ENCODE peak calls at places on chromosomes 12 and 14, in five cellular contexts. One of them, this sample, is unnamed.

GRCh38 chr12:1655225-1655788 is 26.3 kb downstream of the WNT5B start:
- DNase-seq in GM12878: no peak
- DNase-seq in lung: no peak
- DNase-seq in uterus: no peak
- DNase-seq in colonic mucosa: peak; percentile 52
- DNase-seq in this sample: no peak

GRCh38 chr12:14010989-14011388 is 29.6 kb upstream of the GRIN2B start:
- DNase-seq in GM12878: no peak
- DNase-seq in lung: no peak
- DNase-seq in uterus: no peak
- DNase-seq in colonic mucosa: no peak
- DNase-seq in this sample: no peak

GRCh38 chr12:15633201-15633600 is 156.0 kb downstream of the EPS8 start:
- DNase-seq in GM12878: no peak
- DNase-seq in lung: no peak
- DNase-seq in uterus: no peak
- DNase-seq in colonic mucosa: no peak
- DNase-seq in this sample: no peak

GRCh38 chr12:103637429-103637828 is 50.4 kb downstream of the STAB2 start:
- DNase-seq in GM12878: no peak
- DNase-seq in lung: no peak
- DNase-seq in uterus: no peak
- DNase-seq in colonic mucosa: no peak
- DNase-seq in this sample: no peak

GRCh38 chr12:6605425-6606330 is 1.5 kb downstream of the CHD4 start:
- DNase-seq in GM12878: no peak
- DNase-seq in lung: no peak
- DNase-seq in uterus: peak; percentile 21
- DNase-seq in colonic mucosa: peak; percentile 24
- DNase-seq in this sample: no peak

GRCh38 chr12:15842106-15842505 is 40.1 kb upstream of the STRAP start:
- DNase-seq in GM12878: no peak
- DNase-seq in lung: no peak
- DNase-seq in uterus: no peak
- DNase-seq in colonic mucosa: no peak
- DNase-seq in this sample: no peak

GRCh38 chr12:18546399-18546798 is 191.4 kb downstream of the PLCZ1 start:
- DNase-seq in GM12878: no peak
- DNase-seq in lung: no peak
- DNase-seq in uterus: no peak
- DNase-seq in colonic mucosa: no peak
- DNase-seq in this sample: no peak

GRCh38 chr14:100285913-100286400 is 20.3 kb downstream of the SLC25A29 start:
- DNase-seq in GM12878: no peak
- DNase-seq in lung: no peak
- DNase-seq in uterus: no peak
- DNase-seq in colonic mucosa: no peak
- DNase-seq in this sample: no peak

GRCh38 chr14:89178376-89178775 is 238.7 kb downstream of the FOXN3 start:
- DNase-seq in GM12878: no peak
- DNase-seq in lung: no peak
- DNase-seq in uterus: no peak
- DNase-seq in colonic mucosa: no peak
- DNase-seq in this sample: no peak

GRCh38 chr14:50744242-50744641 is 76.1 kb upstream of the SAV1 start:
- DNase-seq in GM12878: no peak
- DNase-seq in lung: no peak
- DNase-seq in uterus: no peak
- DNase-seq in colonic mucosa: no peak
- DNase-seq in this sample: no peak

GRCh38 chr12:89194683-89195082 is 157.6 kb downstream of the DUSP6 start:
- DNase-seq in GM12878: no peak
- DNase-seq in lung: no peak
- DNase-seq in uterus: no peak
- DNase-seq in colonic mucosa: no peak
- DNase-seq in this sample: no peak

GRCh38 chr12:57679697-57680096 is 14.2 kb upstream of the OS9 start:
- DNase-seq in GM12878: no peak
- DNase-seq in lung: no peak
- DNase-seq in uterus: no peak
- DNase-seq in colonic mucosa: no peak
- DNase-seq in this sample: no peak

DNA sequence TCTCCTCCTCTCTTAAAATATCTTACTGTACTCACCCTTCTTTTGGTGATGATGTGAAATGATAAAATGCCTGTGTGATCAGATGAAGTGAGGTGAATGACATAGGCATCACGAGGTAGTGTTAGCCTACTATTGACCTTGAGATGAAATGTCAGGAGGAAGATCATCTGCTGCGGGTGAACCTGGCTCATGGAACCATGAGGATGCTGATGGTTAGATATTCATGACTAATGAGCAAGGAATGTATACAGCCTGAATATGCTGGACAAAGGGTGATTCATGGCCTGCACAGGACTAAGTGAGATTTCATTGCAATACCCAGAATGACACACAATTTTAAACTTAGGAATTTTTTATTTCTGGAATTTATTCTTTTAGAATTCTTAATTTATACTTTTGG is 89.6 kb downstream of the DAAM1 start:
- DNase-seq in GM12878: no peak
- DNase-seq in lung: no peak
- DNase-seq in uterus: no peak
- DNase-seq in colonic mucosa: no peak
- DNase-seq in this sample: no peak
- H3K36me3 ChIP-seq in GM12878: no peaks in the 10 kb centered on the region
- H3K36me3 ChIP-seq in lung: no peaks in the 10 kb centered on the region
- H3K36me3 ChIP-seq in uterus: no peaks in the 10 kb centered on the region
- H3K36me3 ChIP-seq in colonic mucosa: no peaks in the 10 kb centered on the region
- H3K36me3 ChIP-seq in this sample: no peaks in the 10 kb centered on the region

GRCh38 chr14:37591311-37591940 is 3.6 kb downstream of the FOXA1 start:
- DNase-seq in GM12878: no peak
- DNase-seq in lung: no peak
- DNase-seq in uterus: no peak
- DNase-seq in colonic mucosa: peak; percentile 67
- DNase-seq in this sample: no peak
- TF ChIP-seq CTCF in GM12878: no peak
- TF ChIP-seq CTCF in lung: no peak
- TF ChIP-seq CTCF in uterus: no peak
- TF ChIP-seq CTCF in colonic mucosa: peak; percentile 31
- TF ChIP-seq CTCF in this sample: no peak

DNA sequence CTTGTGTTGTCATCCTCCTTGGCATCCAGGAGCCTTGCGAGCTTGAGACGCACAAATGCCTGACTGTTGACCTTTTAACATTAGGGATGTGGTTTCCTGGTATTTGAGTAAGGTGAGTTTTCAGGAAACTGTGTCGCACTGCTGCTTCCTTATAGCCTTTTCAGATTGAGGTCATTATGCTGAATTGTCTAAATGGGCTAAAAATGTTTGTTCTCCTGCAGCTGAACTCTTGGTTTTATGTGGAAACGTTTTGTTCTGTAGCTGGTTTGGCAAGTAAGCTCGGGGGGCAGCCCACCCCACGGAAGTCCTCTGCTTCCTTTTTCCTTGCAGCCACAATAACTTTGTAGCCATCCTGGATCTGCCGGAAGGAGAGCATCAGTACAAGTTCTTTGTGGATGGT is 5.7 kb downstream of the PRKAB1 start:
- DNase-seq in GM12878: no peak
- DNase-seq in lung: peak; percentile 36
- DNase-seq in uterus: no peak
- DNase-seq in colonic mucosa: peak; percentile 53
- DNase-seq in this sample: no peak
- H3K36me3 ChIP-seq in GM12878: peaks cover 27% of the 10 kb centered on the region
- H3K36me3 ChIP-seq in lung: peaks cover 41% of the 10 kb centered on the region
- H3K36me3 ChIP-seq in uterus: no peaks in the 10 kb centered on the region
- H3K36me3 ChIP-seq in colonic mucosa: peaks cover 32% of the 10 kb centered on the region
- H3K36me3 ChIP-seq in this sample: peaks cover 37% of the 10 kb centered on the region

DNA sequence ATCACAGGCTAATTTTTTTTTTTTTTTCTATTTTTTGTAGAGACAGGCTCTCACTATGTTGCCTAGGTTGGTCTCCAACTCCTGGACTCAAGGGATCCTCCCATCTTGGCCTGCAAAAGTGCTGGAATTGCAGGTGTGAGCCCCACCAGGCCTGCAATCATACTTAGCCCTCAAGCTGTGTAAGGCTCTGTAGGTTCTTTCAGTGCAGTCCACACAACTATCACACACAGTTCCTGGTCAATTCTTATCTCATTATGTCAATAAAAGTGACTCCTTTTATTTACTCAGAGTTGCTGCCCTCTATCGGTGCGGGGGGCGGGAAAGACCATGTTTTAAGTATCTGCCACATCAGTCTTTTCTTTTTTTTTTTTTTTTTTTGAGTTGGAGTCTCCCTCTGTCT is 29.0 kb downstream of the SLC2A3 start:
- DNase-seq in GM12878: no peak
- DNase-seq in lung: no peak
- DNase-seq in uterus: no peak
- DNase-seq in colonic mucosa: peak; percentile 64
- DNase-seq in this sample: no peak
- TF ChIP-seq CTCF in GM12878: peak; percentile 27
- TF ChIP-seq CTCF in lung: no peak
- TF ChIP-seq CTCF in uterus: no peak
- TF ChIP-seq CTCF in colonic mucosa: peak; percentile 14
- TF ChIP-seq CTCF in this sample: peak; percentile 24

DNA sequence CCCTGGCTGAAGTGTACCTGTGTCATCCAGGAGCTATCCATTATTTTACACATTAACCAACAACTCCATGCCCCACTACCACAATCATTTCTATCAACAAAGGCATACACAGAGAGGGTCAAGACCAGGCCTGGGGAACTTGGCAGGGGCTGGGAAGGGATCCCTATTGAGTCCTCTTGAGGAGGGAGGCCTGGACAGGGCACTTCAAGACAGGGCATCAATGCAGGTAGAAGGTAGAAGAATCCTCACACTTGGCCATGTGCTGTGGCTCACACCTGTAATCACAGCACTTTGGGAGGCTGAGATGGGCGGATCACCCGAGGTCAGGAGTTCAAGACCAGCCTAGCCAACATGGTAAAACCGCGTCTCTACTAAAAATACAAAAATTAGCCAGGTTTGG is 13.4 kb upstream of the ANKRD33 start:
- DNase-seq in GM12878: no peak
- DNase-seq in lung: no peak
- DNase-seq in uterus: no peak
- DNase-seq in colonic mucosa: no peak
- DNase-seq in this sample: no peak
- H3K36me3 ChIP-seq in GM12878: no peaks in the 10 kb centered on the region
- H3K36me3 ChIP-seq in lung: no peaks in the 10 kb centered on the region
- H3K36me3 ChIP-seq in uterus: no peaks in the 10 kb centered on the region
- H3K36me3 ChIP-seq in colonic mucosa: no peaks in the 10 kb centered on the region
- H3K36me3 ChIP-seq in this sample: no peaks in the 10 kb centered on the region

GRCh38 chr12:72282721-72283120 is 10.6 kb downstream of the TRHDE start:
- DNase-seq in GM12878: no peak
- DNase-seq in lung: no peak
- DNase-seq in uterus: no peak
- DNase-seq in colonic mucosa: no peak
- DNase-seq in this sample: no peak
- TF ChIP-seq CTCF in GM12878: peak; percentile 33
- TF ChIP-seq CTCF in lung: no peak
- TF ChIP-seq CTCF in uterus: peak; percentile 19
- TF ChIP-seq CTCF in colonic mucosa: no peak
- TF ChIP-seq CTCF in this sample: peak; percentile 47

GRCh38 chr12:27382924-27383323 is 50.3 kb downstream of the BMAL2 start:
- DNase-seq in GM12878: no peak
- DNase-seq in lung: no peak
- DNase-seq in uterus: no peak
- DNase-seq in colonic mucosa: no peak
- DNase-seq in this sample: no peak

GRCh38 chr12:27385756-27386155 is 53.1 kb downstream of the BMAL2 start:
- DNase-seq in GM12878: no peak
- DNase-seq in lung: no peak
- DNase-seq in uterus: no peak
- DNase-seq in colonic mucosa: no peak
- DNase-seq in this sample: no peak

GRCh38 chr12:27383429-27384260 is 51.0 kb downstream of the BMAL2 start:
- DNase-seq in GM12878: peak; percentile 43
- DNase-seq in lung: peak; percentile 70
- DNase-seq in uterus: peak; percentile 59
- DNase-seq in colonic mucosa: peak; percentile 83
- DNase-seq in this sample: peak; percentile 3

GRCh38 chr12:27382126-27382795 is 49.6 kb downstream of the BMAL2 start:
- DNase-seq in GM12878: no peak
- DNase-seq in lung: no peak
- DNase-seq in uterus: no peak
- DNase-seq in colonic mucosa: no peak
- DNase-seq in this sample: no peak

GRCh38 chr12:27384261-27384590 is 51.6 kb downstream of the BMAL2 start:
- DNase-seq in GM12878: no peak
- DNase-seq in lung: no peak
- DNase-seq in uterus: no peak
- DNase-seq in colonic mucosa: no peak
- DNase-seq in this sample: no peak
- H3K36me3 ChIP-seq in GM12878: no peaks in the 10 kb centered on the region
- H3K36me3 ChIP-seq in lung: no peaks in the 10 kb centered on the region
- H3K36me3 ChIP-seq in uterus: no peaks in the 10 kb centered on the region
- H3K36me3 ChIP-seq in colonic mucosa: no peaks in the 10 kb centered on the region
- H3K36me3 ChIP-seq in this sample: peaks cover 8% of the 10 kb centered on the region

GRCh38 chr12:69284131-69284530 is 44.8 kb downstream of the CPSF6 start:
- DNase-seq in GM12878: no peak
- DNase-seq in lung: peak; percentile 74
- DNase-seq in uterus: peak; percentile 72
- DNase-seq in colonic mucosa: peak; percentile 65
- DNase-seq in this sample: no peak
- TF ChIP-seq CTCF in GM12878: no peak
- TF ChIP-seq CTCF in lung: no peak
- TF ChIP-seq CTCF in uterus: no peak
- TF ChIP-seq CTCF in colonic mucosa: peak; percentile 12
- TF ChIP-seq CTCF in this sample: no peak

GRCh38 chr14:103657466-103657865 is 28.5 kb downstream of the KLC1 start:
- DNase-seq in GM12878: no peak
- DNase-seq in lung: no peak
- DNase-seq in uterus: peak; percentile 63
- DNase-seq in colonic mucosa: no peak
- DNase-seq in this sample: no peak
- H3K36me3 ChIP-seq in GM12878: peaks cover 19% of the 10 kb centered on the region
- H3K36me3 ChIP-seq in lung: peaks cover 35% of the 10 kb centered on the region
- H3K36me3 ChIP-seq in uterus: no peaks in the 10 kb centered on the region
- H3K36me3 ChIP-seq in colonic mucosa: no peaks in the 10 kb centered on the region
- H3K36me3 ChIP-seq in this sample: peaks cover 27% of the 10 kb centered on the region

This sample was measured in GM06990.